ENCODE peak calls at places on chromosomes 11 and 22, in six cellular contexts. K is adipocyte, R is mesenchymal stem cell, V is neuronal stem cell, H is breast epithelium, O is Panc1. L is an unnamed sample. For H3K9me3 and H3K27me3, the result is how much of the 10 kb centered on the place peaks cover.

GRCh38 chr22:33519140-33519973 is 400.9 kb downstream of the LARGE1 start:
- DNase-seq in V (peak), R (peak), H (no peak), K (peak), O (no peak), L (peak)

GRCh38 chr11:2702771-2703486 is 3.1 kb upstream of the KCNQ1OT1 start:
- DNase-seq in O (no peak), R (no peak), H (no peak), K (no peak), V (no peak), L (no peak)

GRCh38 chr11:80515097-80515496 is 1074.3 kb upstream of the TENM4 start:
- DNase-seq in H (no peak), R (no peak), K (no peak), V (no peak), O (no peak), L (no peak)

GRCh38 chr11:71999813-72000590 is 1.3 kb downstream of the IL18BP start:
- DNase-seq in V (no peak), H (peak), R (no peak), O (no peak), K (no peak), L (no peak)

GRCh38 chr11:13885083-13885482 is 77.4 kb upstream of the SPON1 start:
- DNase-seq in O (no peak), K (no peak), H (no peak), V (no peak), R (no peak), L (no peak)

GRCh38 chr11:13357232-13357631 is 79.6 kb downstream of the BMAL1 start:
- DNase-seq in O (no peak), K (no peak), V (no peak), R (no peak), H (no peak), L (no peak)

GRCh38 chr22:19520007-19520406 is 4.2 kb downstream of the CLDN5 start:
- DNase-seq in O (no peak), V (no peak), H (no peak), R (no peak), K (no peak), L (no peak)

GRCh38 chr22:24593810-24594568 is 1.1 kb upstream of the LRRC75B start:
- DNase-seq in R (no peak), O (no peak), V (no peak), H (no peak), K (no peak), L (no peak)

GRCh38 chr22:47299211-47299878 is 536.9 kb downstream of the TBC1D22A start:
- DNase-seq in K (no peak), V (no peak), R (no peak), H (peak), O (no peak), L (no peak)
- H3K9me3 ChIP-seq in K (under half), V (half or more), R (under half), H (under half), O (under half), L (under half)

DNA sequence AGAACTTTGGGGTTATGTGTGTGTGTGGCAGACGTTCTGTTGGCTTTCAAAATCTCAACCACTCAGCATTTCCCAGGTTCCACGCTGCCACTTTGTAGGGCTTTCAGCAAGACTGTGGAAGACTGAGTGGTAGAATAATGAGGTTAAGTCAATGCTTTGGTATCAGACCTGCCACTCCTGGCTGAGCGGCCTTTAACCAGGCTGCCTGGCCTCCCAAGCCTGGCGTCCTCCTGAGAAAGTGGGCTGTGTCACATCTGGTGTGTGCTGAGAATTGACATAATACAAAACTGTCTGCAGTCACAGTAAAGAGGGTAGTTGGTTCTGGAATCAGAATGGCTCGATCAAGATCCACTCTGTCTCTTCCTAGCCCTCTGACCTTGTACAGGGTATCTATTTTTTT is 126.5 kb downstream of the DBX1 start:
- DNase-seq in V (no peak), K (no peak), H (no peak), R (no peak), O (no peak), L (no peak)
- H3K27me3 ChIP-seq in V (under half), K (under half), H (under half), R (under half), O (under half), L (under half)

DNA sequence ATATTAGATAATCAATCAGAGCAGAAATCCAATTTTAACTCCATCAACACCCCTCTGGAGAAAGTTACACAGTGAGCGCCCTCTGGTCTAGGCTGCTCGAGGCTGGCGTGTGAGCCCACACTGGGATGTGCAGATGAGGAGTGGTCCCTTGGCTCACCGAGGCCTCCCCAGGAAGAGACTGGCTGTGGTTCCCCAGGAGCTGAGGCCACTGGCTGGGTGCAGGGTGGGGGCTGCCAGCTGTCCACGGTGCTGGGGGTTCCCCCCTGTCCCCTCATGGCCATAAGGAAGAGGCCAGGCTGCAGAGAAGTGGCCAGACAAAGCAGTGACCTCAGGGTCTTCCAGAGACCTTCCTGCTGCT is 750.7 kb downstream of the BRD1 start:
- DNase-seq in V (no peak), H (no peak), K (no peak), O (no peak), R (no peak), L (no peak)
- H3K9me3 ChIP-seq in V (under half), H (under half), K (under half), O (under half), R (under half), L (under half)

DNA sequence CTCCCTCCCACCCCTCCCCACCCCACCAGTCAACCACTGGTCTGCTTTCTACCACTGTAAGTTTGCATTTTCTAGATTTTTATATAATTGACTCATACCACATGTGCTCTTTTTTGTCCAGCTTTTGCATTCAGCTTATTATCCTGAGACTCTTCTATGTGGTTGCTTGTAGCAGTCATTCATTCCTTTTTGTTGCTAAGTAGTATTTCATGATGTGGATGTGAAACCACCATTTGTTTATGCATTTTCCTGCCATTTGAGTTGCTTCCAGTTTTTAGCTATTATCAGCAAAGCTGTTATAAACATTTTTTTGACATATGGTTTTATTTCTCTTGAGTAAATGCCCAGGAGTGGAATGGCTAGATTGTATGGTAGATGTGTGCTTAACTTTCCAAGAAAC is 77.0 kb upstream of the FGF3 start:
- DNase-seq in V (no peak), R (peak), K (no peak), O (no peak), H (no peak), L (no peak)
- H3K27me3 ChIP-seq in V (under half), R (under half), K (half or more), O (under half), H (under half), L (under half)

GRCh38 chr22:48310740-48311139 is 1516.9 kb downstream of the BRD1 start:
- DNase-seq in V (no peak), O (no peak), K (no peak), H (no peak), R (no peak), L (no peak)

GRCh38 chr22:48306284-48306683 is 1521.4 kb downstream of the BRD1 start:
- DNase-seq in R (no peak), K (no peak), H (no peak), V (no peak), O (no peak), L (no peak)

GRCh38 chr22:48306785-48307570 is 1520.7 kb downstream of the BRD1 start:
- DNase-seq in O (no peak), K (no peak), H (no peak), R (no peak), V (no peak), L (no peak)

GRCh38 chr22:48307941-48308340 is 1519.7 kb downstream of the BRD1 start:
- DNase-seq in R (no peak), K (no peak), V (no peak), O (no peak), H (no peak), L (no peak)

GRCh38 chr22:48309115-48309705 is 1518.5 kb downstream of the BRD1 start:
- DNase-seq in O (no peak), V (no peak), K (no peak), H (no peak), R (no peak), L (no peak)
- H3K9me3 ChIP-seq in O (under half), V (under half), K (under half), H (under half), R (under half), L (under half)

DNA sequence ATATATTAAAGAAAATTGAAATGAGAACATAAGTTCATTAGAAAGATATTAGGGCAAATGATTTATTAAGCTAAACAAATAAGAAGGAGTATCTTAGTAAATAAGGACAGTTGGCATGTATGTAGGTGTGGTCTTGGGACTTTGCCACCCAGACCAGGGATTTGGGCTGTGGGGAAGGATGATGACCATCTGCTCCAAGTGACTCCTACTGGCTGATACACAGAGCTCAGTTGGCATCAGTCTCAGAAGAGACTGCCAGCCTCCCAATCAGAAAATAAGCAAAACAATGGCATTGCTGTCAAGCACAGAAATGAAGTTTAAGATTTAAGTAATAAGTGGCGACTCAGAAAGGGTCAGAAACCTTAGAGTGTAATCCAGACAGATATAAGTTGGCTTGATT is 49.5 kb downstream of the PAX6 start:
- DNase-seq in K (no peak), H (no peak), R (no peak), V (no peak), O (no peak), L (peak)
- H3K27me3 ChIP-seq in K (under half), H (under half), R (under half), V (under half), O (under half), L (under half)

GRCh38 chr22:30978304-30978962 is 9.4 kb downstream of the TUG1 start:
- DNase-seq in K (no peak), R (no peak), V (no peak), H (no peak), O (no peak), L (no peak)
- H3K9me3 ChIP-seq in K (under half), R (under half), V (half or more), H (half or more), O (under half), L (under half)

GRCh38 chr11:75239551-75240290 is 853 bp upstream of the TPBGL start:
- DNase-seq in H (no peak), R (no peak), O (no peak), K (no peak), V (no peak), L (no peak)
- H3K27me3 ChIP-seq in H (under half), R (half or more), O (under half), K (under half), V (half or more), L (under half)

L was measured in MG63.